ENCODE peak calls at places on chromosomes 7 and 10, in eight cellular contexts. One of them, this sample, is unnamed.

GRCh38 chr7:92880212-92881090 is 44.1 kb upstream of the CDK6 start:
- DNase-seq in uterus: no peak
- DNase-seq in cerebellum: no peak
- DNase-seq in caudate nucleus: no peak
- DNase-seq in HFFc6: peak
- DNase-seq in glutamatergic neuron: no peak
- DNase-seq in EL: peak
- DNase-seq in T follicular helper cell: no peak
- DNase-seq in this sample: peak

GRCh38 chr7:1176891-1177373 is 16.9 kb upstream of the ZFAND2A start:
- DNase-seq in T follicular helper cell: peak
- DNase-seq in cerebellum: peak
- DNase-seq in glutamatergic neuron: peak
- DNase-seq in HFFc6: peak
- DNase-seq in caudate nucleus: no peak
- DNase-seq in EL: peak
- DNase-seq in uterus: no peak
- DNase-seq in this sample: peak

GRCh38 chr7:121430558-121430957 is 34.5 kb upstream of the FAM3C start:
- DNase-seq in HFFc6: no peak
- DNase-seq in uterus: no peak
- DNase-seq in EL: no peak
- DNase-seq in caudate nucleus: no peak
- DNase-seq in glutamatergic neuron: no peak
- DNase-seq in cerebellum: no peak
- DNase-seq in T follicular helper cell: no peak
- DNase-seq in this sample: no peak

GRCh38 chr7:63925262-63925625 is 73.4 kb upstream of the ZNF722 start:
- DNase-seq in T follicular helper cell: no peak
- DNase-seq in uterus: no peak
- DNase-seq in HFFc6: no peak
- DNase-seq in caudate nucleus: no peak
- DNase-seq in cerebellum: no peak
- DNase-seq in glutamatergic neuron: no peak
- DNase-seq in EL: no peak
- DNase-seq in this sample: no peak

GRCh38 chr7:106618480-106618879 is 42.5 kb downstream of the CCDC71L start:
- DNase-seq in cerebellum: no peak
- DNase-seq in EL: peak
- DNase-seq in glutamatergic neuron: no peak
- DNase-seq in T follicular helper cell: no peak
- DNase-seq in caudate nucleus: no peak
- DNase-seq in HFFc6: peak
- DNase-seq in uterus: no peak
- DNase-seq in this sample: peak

GRCh38 chr10:21525367-21526183 is at the start of gene SKIDA1:
- DNase-seq in glutamatergic neuron: peak
- DNase-seq in uterus: peak
- DNase-seq in EL: peak
- DNase-seq in caudate nucleus: peak
- DNase-seq in HFFc6: peak
- DNase-seq in T follicular helper cell: peak
- DNase-seq in cerebellum: peak
- DNase-seq in this sample: peak

GRCh38 chr7:100435401-100436304 is 644 bp downstream of the PPP1R35 start:
- DNase-seq in cerebellum: peak
- DNase-seq in T follicular helper cell: peak
- DNase-seq in uterus: peak
- DNase-seq in EL: peak
- DNase-seq in HFFc6: no peak
- DNase-seq in glutamatergic neuron: peak
- DNase-seq in caudate nucleus: no peak
- DNase-seq in this sample: peak

GRCh38 chr10:42551582-42552187 is 86.7 kb downstream of the ZNF33B start:
- DNase-seq in uterus: no peak
- DNase-seq in EL: no peak
- DNase-seq in caudate nucleus: no peak
- DNase-seq in glutamatergic neuron: no peak
- DNase-seq in cerebellum: peak
- DNase-seq in T follicular helper cell: no peak
- DNase-seq in HFFc6: no peak
- DNase-seq in this sample: no peak

GRCh38 chr7:82079527-82079926 is 309.7 kb upstream of the HGF start:
- DNase-seq in HFFc6: no peak
- DNase-seq in glutamatergic neuron: no peak
- DNase-seq in T follicular helper cell: no peak
- DNase-seq in cerebellum: no peak
- DNase-seq in EL: no peak
- DNase-seq in uterus: no peak
- DNase-seq in caudate nucleus: no peak
- DNase-seq in this sample: no peak

GRCh38 chr10:61000769-61001730 is 57.1 kb upstream of the RHOBTB1 start:
- DNase-seq in glutamatergic neuron: peak
- DNase-seq in cerebellum: no peak
- DNase-seq in T follicular helper cell: no peak
- DNase-seq in caudate nucleus: peak
- DNase-seq in HFFc6: no peak
- DNase-seq in EL: peak
- DNase-seq in uterus: peak
- DNase-seq in this sample: peak

GRCh38 chr7:72925546-72926120 is 738 bp downstream of the POM121 start:
- DNase-seq in HFFc6: no peak
- DNase-seq in caudate nucleus: no peak
- DNase-seq in T follicular helper cell: no peak
- DNase-seq in cerebellum: peak
- DNase-seq in EL: no peak
- DNase-seq in glutamatergic neuron: no peak
- DNase-seq in uterus: no peak
- DNase-seq in this sample: no peak

GRCh38 chr7:150755473-150756099 is 18.4 kb downstream of the GIMAP5 start:
- DNase-seq in caudate nucleus: no peak
- DNase-seq in uterus: no peak
- DNase-seq in HFFc6: no peak
- DNase-seq in glutamatergic neuron: no peak
- DNase-seq in cerebellum: no peak
- DNase-seq in T follicular helper cell: peak
- DNase-seq in EL: no peak
- DNase-seq in this sample: no peak

GRCh38 chr7:81231203-81231922 is 312.5 kb upstream of the SEMA3C start:
- DNase-seq in T follicular helper cell: no peak
- DNase-seq in uterus: no peak
- DNase-seq in glutamatergic neuron: no peak
- DNase-seq in caudate nucleus: no peak
- DNase-seq in cerebellum: no peak
- DNase-seq in HFFc6: no peak
- DNase-seq in EL: no peak
- DNase-seq in this sample: no peak

GRCh38 chr7:133434246-133434865 is 181.5 kb downstream of the EXOC4 start:
- DNase-seq in HFFc6: peak
- DNase-seq in uterus: no peak
- DNase-seq in glutamatergic neuron: no peak
- DNase-seq in T follicular helper cell: no peak
- DNase-seq in cerebellum: peak
- DNase-seq in caudate nucleus: no peak
- DNase-seq in EL: peak
- DNase-seq in this sample: peak

GRCh38 chr10:50625663-50626062 is 1.9 kb upstream of the SGMS1 start:
- DNase-seq in HFFc6: no peak
- DNase-seq in caudate nucleus: no peak
- DNase-seq in uterus: no peak
- DNase-seq in glutamatergic neuron: no peak
- DNase-seq in EL: peak
- DNase-seq in cerebellum: no peak
- DNase-seq in T follicular helper cell: no peak
- DNase-seq in this sample: no peak

GRCh38 chr7:90579181-90579688 is 16.9 kb upstream of the CDK14 start:
- DNase-seq in uterus: no peak
- DNase-seq in EL: peak
- DNase-seq in cerebellum: no peak
- DNase-seq in caudate nucleus: no peak
- DNase-seq in T follicular helper cell: no peak
- DNase-seq in glutamatergic neuron: no peak
- DNase-seq in HFFc6: peak
- DNase-seq in this sample: no peak

GRCh38 chr10:67471022-67471421 is 225.0 kb downstream of the CTNNA3 start:
- DNase-seq in glutamatergic neuron: no peak
- DNase-seq in T follicular helper cell: no peak
- DNase-seq in uterus: no peak
- DNase-seq in caudate nucleus: no peak
- DNase-seq in EL: no peak
- DNase-seq in cerebellum: no peak
- DNase-seq in HFFc6: no peak
- DNase-seq in this sample: no peak

GRCh38 chr7:102125127-102125561 is 161.5 kb upstream of the SH2B2 start:
- DNase-seq in glutamatergic neuron: no peak
- DNase-seq in uterus: peak
- DNase-seq in caudate nucleus: no peak
- DNase-seq in EL: peak
- DNase-seq in cerebellum: peak
- DNase-seq in HFFc6: peak
- DNase-seq in T follicular helper cell: no peak
- DNase-seq in this sample: peak

This sample was measured in G401.